ENCODE peak calls at places on chromosomes 2 and 18, in four cellular contexts. A, C, M and R are unnamed samples.

GRCh38 chr2:50952596-50952995 is 79.3 kb downstream of the NRXN1 start:
- DNase-seq in M (no peak), C (peak; percentile 84), A (no peak), R (no peak)

GRCh38 chr2:46984642-46985476 is 69.3 kb upstream of the MCFD2 start:
- DNase-seq in A (no peak), C (peak; percentile 95), M (no peak), R (peak; percentile 94)

GRCh38 chr2:9707008-9707407 is 76.2 kb upstream of the YWHAQ start:
- DNase-seq in A (no peak), C (no peak), M (no peak), R (no peak)

GRCh38 chr2:60794271-60794863 is 38.3 kb downstream of the PAPOLG start:
- DNase-seq in C (peak; percentile 24), M (no peak), A (peak; percentile 9), R (peak; percentile 58)

GRCh38 chr18:8750954-8751415 is 45.6 kb downstream of the MTCL1 start:
- DNase-seq in C (peak; percentile 68), A (no peak), M (no peak), R (no peak)

GRCh38 chr2:71930073-71930681 is 217.5 kb downstream of the CYP26B1 start:
- DNase-seq in M (no peak), C (no peak), A (peak; percentile 46), R (no peak)

GRCh38 chr2:49335546-49335945 is 181.2 kb upstream of the FSHR start:
- DNase-seq in C (no peak), A (no peak), M (no peak), R (no peak)

GRCh38 chr18:1522249-1522615 is 617.6 kb downstream of the ADCYAP1 start:
- DNase-seq in C (no peak), M (no peak), A (no peak), R (no peak)

GRCh38 chr2:27009083-27009482 is 23.7 kb upstream of the TMEM214 start:
- DNase-seq in A (no peak), M (no peak), C (no peak), R (no peak)

GRCh38 chr2:64466696-64467462 is 12.9 kb downstream of the LGALSL start:
- DNase-seq in A (no peak), M (no peak), C (no peak), R (no peak)

GRCh38 chr18:58674863-58675472 is 3.7 kb downstream of the MALT1 start:
- DNase-seq in C (peak; percentile 32), M (no peak), A (no peak), R (no peak)

GRCh38 chr2:202545523-202545922 is 89.2 kb upstream of the FAM117B start:
- DNase-seq in M (no peak), C (no peak), A (no peak), R (no peak)

GRCh38 chr2:182594286-182594685 is 121.8 kb upstream of the DNAJC10 start:
- DNase-seq in M (no peak), A (no peak), C (peak; percentile 55), R (peak; percentile 37)

GRCh38 chr18:59085126-59085794 is 54.4 kb upstream of the SEC11C start:
- DNase-seq in C (no peak), M (no peak), A (peak; percentile 24), R (no peak)

GRCh38 chr2:149115781-149116180 is 77.3 kb downstream of the LYPD6B start:
- DNase-seq in A (no peak), C (no peak), M (no peak), R (no peak)

GRCh38 chr2:233917146-233917545 is at the start of gene TRPM8:
- DNase-seq in A (no peak), C (no peak), M (no peak), R (no peak)

GRCh38 chr2:219254590-219255219 is 987 bp upstream of the TUBA4A start:
- DNase-seq in C (no peak), M (peak; percentile 45), A (no peak), R (no peak)

GRCh38 chr2:240919161-240919781 is 13.1 kb downstream of the CROCC2 start:
- DNase-seq in C (no peak), M (no peak), A (no peak), R (no peak)

GRCh38 chr2:25339791-25340339 is 1.9 kb downstream of the DNMT3A start:
- DNase-seq in C (no peak), A (peak; percentile 58), M (no peak), R (no peak)